ENCODE peak calls at places on chromosome 4, in four cellular contexts. One of them, this sample, is unnamed.

GRCh38 chr4:73086095-73086869 is 16.8 kb upstream of the COX18 start:
- DNase-seq in GM12878: no peak
- DNase-seq in K562: no peak
- DNase-seq in HL-60: no peak
- DNase-seq in this sample: no peak

GRCh38 chr4:76003620-76004019 is 3.7 kb downstream of the CXCL9 start:
- DNase-seq in GM12878: no peak
- DNase-seq in K562: no peak
- DNase-seq in HL-60: no peak
- DNase-seq in this sample: no peak

GRCh38 chr4:38762560-38762959 is 20.2 kb downstream of the TLR10 start:
- DNase-seq in GM12878: no peak
- DNase-seq in K562: no peak
- DNase-seq in HL-60: no peak
- DNase-seq in this sample: no peak

GRCh38 chr4:7021355-7021754 is 21.8 kb upstream of the TADA2B start:
- DNase-seq in GM12878: no peak
- DNase-seq in K562: no peak
- DNase-seq in HL-60: no peak
- DNase-seq in this sample: no peak

GRCh38 chr4:133150643-133151300 is 1.7 kb downstream of the PCDH10 start:
- DNase-seq in GM12878: no peak
- DNase-seq in K562: no peak
- DNase-seq in HL-60: no peak
- DNase-seq in this sample: peak

GRCh38 chr4:137470806-137471205 is 61.5 kb downstream of the PCDH18 start:
- DNase-seq in GM12878: no peak
- DNase-seq in K562: no peak
- DNase-seq in HL-60: no peak
- DNase-seq in this sample: no peak

GRCh38 chr4:5993063-5993745 is 25.0 kb downstream of the C4orf50 start:
- DNase-seq in GM12878: no peak
- DNase-seq in K562: no peak
- DNase-seq in HL-60: no peak
- DNase-seq in this sample: no peak

GRCh38 chr4:142556048-142556447 is 290.1 kb downstream of the INPP4B start:
- DNase-seq in GM12878: no peak
- DNase-seq in K562: no peak
- DNase-seq in HL-60: no peak
- DNase-seq in this sample: no peak

GRCh38 chr4:7904108-7904516 is 35.5 kb downstream of the AFAP1 start:
- DNase-seq in GM12878: no peak
- DNase-seq in K562: no peak
- DNase-seq in HL-60: no peak
- DNase-seq in this sample: no peak

GRCh38 chr4:123699823-123700822 is 303.5 kb downstream of the SPRY1 start:
- DNase-seq in GM12878: no peak
- DNase-seq in K562: no peak
- DNase-seq in HL-60: no peak
- DNase-seq in this sample: no peak

GRCh38 chr4:75834095-75834771 is 68.0 kb downstream of the PPEF2 start:
- DNase-seq in GM12878: no peak
- DNase-seq in K562: no peak
- DNase-seq in HL-60: no peak
- DNase-seq in this sample: no peak

GRCh38 chr4:105162123-105162796 is 15.6 kb downstream of the TET2 start:
- DNase-seq in GM12878: no peak
- DNase-seq in K562: peak
- DNase-seq in HL-60: no peak
- DNase-seq in this sample: no peak

GRCh38 chr4:21512351-21512750 is 436.2 kb downstream of the KCNIP4 start:
- DNase-seq in GM12878: no peak
- DNase-seq in K562: peak
- DNase-seq in HL-60: peak
- DNase-seq in this sample: no peak

GRCh38 chr4:161949941-161950725 is 213.7 kb downstream of the FSTL5 start:
- DNase-seq in GM12878: no peak
- DNase-seq in K562: no peak
- DNase-seq in HL-60: no peak
- DNase-seq in this sample: no peak

GRCh38 chr4:154073107-154073817 is 284.4 kb upstream of the SFRP2 start:
- DNase-seq in GM12878: no peak
- DNase-seq in K562: no peak
- DNase-seq in HL-60: no peak
- DNase-seq in this sample: no peak

GRCh38 chr4:33959519-33959918 is 2284.8 kb downstream of the ARAP2 start:
- DNase-seq in GM12878: no peak
- DNase-seq in K562: no peak
- DNase-seq in HL-60: no peak
- DNase-seq in this sample: no peak

GRCh38 chr4:138329506-138330070 is 87.4 kb upstream of the SLC7A11 start:
- DNase-seq in GM12878: no peak
- DNase-seq in K562: peak
- DNase-seq in HL-60: no peak
- DNase-seq in this sample: no peak

GRCh38 chr4:76053730-76054129 is 17.9 kb upstream of the CXCL11 start:
- DNase-seq in GM12878: no peak
- DNase-seq in K562: no peak
- DNase-seq in HL-60: no peak
- DNase-seq in this sample: no peak

GRCh38 chr4:124953059-124953850 is 240.7 kb upstream of the ANKRD50 start:
- DNase-seq in GM12878: no peak
- DNase-seq in K562: no peak
- DNase-seq in HL-60: no peak
- DNase-seq in this sample: no peak

GRCh38 chr4:90769251-90769650 is 642.1 kb downstream of the CCSER1 start:
- DNase-seq in GM12878: no peak
- DNase-seq in K562: no peak
- DNase-seq in HL-60: no peak
- DNase-seq in this sample: no peak

GRCh38 chr4:118749347-118749988 is 64.3 kb downstream of the METTL14 start:
- DNase-seq in GM12878: no peak
- DNase-seq in K562: no peak
- DNase-seq in HL-60: no peak
- DNase-seq in this sample: no peak

GRCh38 chr4:6576932-6577331 is 1.9 kb downstream of the MAN2B2 start:
- DNase-seq in GM12878: no peak
- DNase-seq in K562: no peak
- DNase-seq in HL-60: no peak
- DNase-seq in this sample: no peak

GRCh38 chr4:40301592-40301991 is 33.5 kb upstream of the CHRNA9 start:
- DNase-seq in GM12878: peak
- DNase-seq in K562: no peak
- DNase-seq in HL-60: peak
- DNase-seq in this sample: no peak

GRCh38 chr4:836003-836511 is 10.1 kb upstream of the CPLX1 start:
- DNase-seq in GM12878: no peak
- DNase-seq in K562: no peak
- DNase-seq in HL-60: no peak
- DNase-seq in this sample: no peak
- TF ChIP-seq SPI1 in GM12878: no peak
- TF ChIP-seq SPI1 in K562: no peak
- TF ChIP-seq SPI1 in HL-60: no peak
- TF ChIP-seq SPI1 in this sample: no peak

DNA sequence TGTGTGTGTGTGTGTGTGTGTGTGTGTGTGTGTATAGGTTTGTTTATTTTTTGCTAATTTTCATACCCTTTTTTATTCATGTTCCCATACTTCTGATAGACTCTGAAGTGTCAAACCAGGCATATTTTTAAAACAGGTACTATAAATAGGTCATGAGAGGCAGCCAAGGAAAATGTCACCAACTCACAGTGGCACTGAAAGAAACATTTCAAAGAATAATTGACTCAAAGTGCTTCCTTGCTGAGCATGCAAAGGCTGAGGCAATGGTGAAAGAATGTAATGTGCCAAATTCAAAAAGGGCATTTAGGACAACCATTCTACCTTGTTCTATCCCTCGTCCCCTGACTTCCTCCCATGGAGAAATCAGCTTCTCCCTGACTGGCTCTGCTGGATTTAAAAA is 95.5 kb downstream of the EIF4E start:
- DNase-seq in GM12878: no peak
- DNase-seq in K562: no peak
- DNase-seq in HL-60: no peak
- DNase-seq in this sample: no peak
- TF ChIP-seq POLR2AphosphoS5 in GM12878: no peak
- TF ChIP-seq POLR2AphosphoS5 in K562: no peak
- TF ChIP-seq POLR2AphosphoS5 in HL-60: no peak
- TF ChIP-seq POLR2AphosphoS5 in this sample: no peak

GRCh38 chr4:113968473-113968872 is 11.0 kb downstream of the ARSJ start:
- DNase-seq in GM12878: no peak
- DNase-seq in K562: no peak
- DNase-seq in HL-60: no peak
- DNase-seq in this sample: no peak

GRCh38 chr4:113972781-113973180 is 6.7 kb downstream of the ARSJ start:
- DNase-seq in GM12878: no peak
- DNase-seq in K562: no peak
- DNase-seq in HL-60: no peak
- DNase-seq in this sample: no peak

GRCh38 chr4:113967687-113968086 is 11.8 kb downstream of the ARSJ start:
- DNase-seq in GM12878: no peak
- DNase-seq in K562: no peak
- DNase-seq in HL-60: no peak
- DNase-seq in this sample: no peak

GRCh38 chr4:113971706-113972360 is 7.6 kb downstream of the ARSJ start:
- DNase-seq in GM12878: no peak
- DNase-seq in K562: no peak
- DNase-seq in HL-60: no peak
- DNase-seq in this sample: no peak

GRCh38 chr4:113969935-113970334 is 9.5 kb downstream of the ARSJ start:
- DNase-seq in GM12878: no peak
- DNase-seq in K562: no peak
- DNase-seq in HL-60: no peak
- DNase-seq in this sample: no peak
- TF ChIP-seq SPI1 in GM12878: no peak
- TF ChIP-seq SPI1 in K562: no peak
- TF ChIP-seq SPI1 in HL-60: no peak
- TF ChIP-seq SPI1 in this sample: no peak

GRCh38 chr4:182145360-182145905 is 97.8 kb upstream of the TENM3 start:
- DNase-seq in GM12878: no peak
- DNase-seq in K562: no peak
- DNase-seq in HL-60: no peak
- DNase-seq in this sample: no peak

GRCh38 chr4:182142146-182143085 is 100.8 kb upstream of the TENM3 start:
- DNase-seq in GM12878: no peak
- DNase-seq in K562: no peak
- DNase-seq in HL-60: no peak
- DNase-seq in this sample: no peak

GRCh38 chr4:182143086-182143821 is 99.9 kb upstream of the TENM3 start:
- DNase-seq in GM12878: no peak
- DNase-seq in K562: no peak
- DNase-seq in HL-60: no peak
- DNase-seq in this sample: no peak

GRCh38 chr4:182144621-182145359 is 98.4 kb upstream of the TENM3 start:
- DNase-seq in GM12878: no peak
- DNase-seq in K562: no peak
- DNase-seq in HL-60: no peak
- DNase-seq in this sample: peak

GRCh38 chr4:182143822-182144620 is 99.2 kb upstream of the TENM3 start:
- DNase-seq in GM12878: no peak
- DNase-seq in K562: no peak
- DNase-seq in HL-60: no peak
- DNase-seq in this sample: no peak
- TF ChIP-seq POLR2AphosphoS5 in GM12878: no peak
- TF ChIP-seq POLR2AphosphoS5 in K562: no peak
- TF ChIP-seq POLR2AphosphoS5 in HL-60: no peak
- TF ChIP-seq POLR2AphosphoS5 in this sample: no peak

GRCh38 chr4:2756691-2757350 is 685 bp upstream of the TNIP2 start:
- DNase-seq in GM12878: no peak
- DNase-seq in K562: no peak
- DNase-seq in HL-60: no peak
- DNase-seq in this sample: no peak

GRCh38 chr4:2754848-2755820 is 1.0 kb downstream of the TNIP2 start:
- DNase-seq in GM12878: no peak
- DNase-seq in K562: no peak
- DNase-seq in HL-60: no peak
- DNase-seq in this sample: no peak

GRCh38 chr4:2757426-2757825 is 1.3 kb upstream of the TNIP2 start:
- DNase-seq in GM12878: no peak
- DNase-seq in K562: no peak
- DNase-seq in HL-60: no peak
- DNase-seq in this sample: no peak

GRCh38 chr4:2753444-2753843 is 2.7 kb downstream of the TNIP2 start:
- DNase-seq in GM12878: no peak
- DNase-seq in K562: no peak
- DNase-seq in HL-60: no peak
- DNase-seq in this sample: no peak

GRCh38 chr4:2755821-2756690 is at the start of gene TNIP2:
- DNase-seq in GM12878: no peak
- DNase-seq in K562: peak
- DNase-seq in HL-60: peak
- DNase-seq in this sample: peak
- TF ChIP-seq SPI1 in GM12878: no peak
- TF ChIP-seq SPI1 in K562: no peak
- TF ChIP-seq SPI1 in HL-60: no peak
- TF ChIP-seq SPI1 in this sample: no peak

GRCh38 chr4:681736-682451 is 7.1 kb downstream of the SLC49A3 start:
- DNase-seq in GM12878: no peak
- DNase-seq in K562: peak
- DNase-seq in HL-60: peak
- DNase-seq in this sample: no peak
- TF ChIP-seq POLR2AphosphoS5 in GM12878: no peak
- TF ChIP-seq POLR2AphosphoS5 in K562: no peak
- TF ChIP-seq POLR2AphosphoS5 in HL-60: no peak
- TF ChIP-seq POLR2AphosphoS5 in this sample: no peak

GRCh38 chr4:37687175-37687525 is 974 bp upstream of the RELL1 start:
- DNase-seq in GM12878: no peak
- DNase-seq in K562: peak
- DNase-seq in HL-60: no peak
- DNase-seq in this sample: no peak
- TF ChIP-seq SPI1 in GM12878: no peak
- TF ChIP-seq SPI1 in K562: no peak
- TF ChIP-seq SPI1 in HL-60: no peak
- TF ChIP-seq SPI1 in this sample: no peak